ENCODE peak calls at places on chromosomes 1 and 21, in six cellular contexts. One of them, this sample, is unnamed.

GRCh38 chr1:148372731-148373130 is 110.4 kb downstream of the PPIAL4G start:
- DNase-seq in neural progenitor cell: no peak
- DNase-seq in transverse colon: peak; percentile 34
- DNase-seq in D341Med: no peak
- DNase-seq in foreskin keratinocyte: no peak
- DNase-seq in stimulated activated naive CD4-positive, alpha-beta T cell treated with Interleukin-2 at 50 U/mL for 16 hours: peak; percentile 12
- DNase-seq in this sample: no peak

GRCh38 chr21:33069994-33070811 is at the start of gene OLIG1:
- DNase-seq in neural progenitor cell: peak; percentile 83
- DNase-seq in D341Med: peak; percentile 92
- DNase-seq in transverse colon: no peak
- DNase-seq in stimulated activated naive CD4-positive, alpha-beta T cell treated with Interleukin-2 at 50 U/mL for 16 hours: no peak
- DNase-seq in foreskin keratinocyte: peak; percentile 7
- DNase-seq in this sample: peak; percentile 35

GRCh38 chr1:46401964-46402626 is 8.0 kb downstream of the FAAH start:
- DNase-seq in transverse colon: peak; percentile 87
- DNase-seq in neural progenitor cell: peak; percentile 20
- DNase-seq in foreskin keratinocyte: peak; percentile 83
- DNase-seq in stimulated activated naive CD4-positive, alpha-beta T cell treated with Interleukin-2 at 50 U/mL for 16 hours: no peak
- DNase-seq in D341Med: no peak
- DNase-seq in this sample: peak; percentile 92

GRCh38 chr1:18290740-18291412 is 183.3 kb downstream of the IGSF21 start:
- DNase-seq in foreskin keratinocyte: no peak
- DNase-seq in neural progenitor cell: peak; percentile 64
- DNase-seq in D341Med: no peak
- DNase-seq in stimulated activated naive CD4-positive, alpha-beta T cell treated with Interleukin-2 at 50 U/mL for 16 hours: no peak
- DNase-seq in transverse colon: no peak
- DNase-seq in this sample: no peak

GRCh38 chr1:162641128-162641527 is 8.9 kb downstream of the DDR2 start:
- DNase-seq in transverse colon: no peak
- DNase-seq in stimulated activated naive CD4-positive, alpha-beta T cell treated with Interleukin-2 at 50 U/mL for 16 hours: no peak
- DNase-seq in D341Med: no peak
- DNase-seq in neural progenitor cell: no peak
- DNase-seq in foreskin keratinocyte: no peak
- DNase-seq in this sample: no peak

GRCh38 chr1:185376840-185377635 is 60.0 kb upstream of the IVNS1ABP start:
- DNase-seq in neural progenitor cell: no peak
- DNase-seq in transverse colon: no peak
- DNase-seq in foreskin keratinocyte: no peak
- DNase-seq in D341Med: no peak
- DNase-seq in stimulated activated naive CD4-positive, alpha-beta T cell treated with Interleukin-2 at 50 U/mL for 16 hours: no peak
- DNase-seq in this sample: no peak

GRCh38 chr1:66309006-66309741 is 224.8 kb upstream of the SGIP1 start:
- DNase-seq in stimulated activated naive CD4-positive, alpha-beta T cell treated with Interleukin-2 at 50 U/mL for 16 hours: no peak
- DNase-seq in neural progenitor cell: no peak
- DNase-seq in D341Med: no peak
- DNase-seq in foreskin keratinocyte: no peak
- DNase-seq in transverse colon: no peak
- DNase-seq in this sample: no peak

GRCh38 chr1:91697322-91698260 is 188.4 kb downstream of the TGFBR3 start:
- DNase-seq in stimulated activated naive CD4-positive, alpha-beta T cell treated with Interleukin-2 at 50 U/mL for 16 hours: peak; percentile 40
- DNase-seq in transverse colon: no peak
- DNase-seq in foreskin keratinocyte: no peak
- DNase-seq in D341Med: no peak
- DNase-seq in neural progenitor cell: no peak
- DNase-seq in this sample: no peak

GRCh38 chr1:75550559-75550958 is 60.4 kb downstream of the SLC44A5 start:
- DNase-seq in D341Med: no peak
- DNase-seq in stimulated activated naive CD4-positive, alpha-beta T cell treated with Interleukin-2 at 50 U/mL for 16 hours: no peak
- DNase-seq in foreskin keratinocyte: no peak
- DNase-seq in neural progenitor cell: no peak
- DNase-seq in transverse colon: no peak
- DNase-seq in this sample: no peak

GRCh38 chr21:34888569-34889286 is 160.4 kb downstream of the RUNX1 start:
- DNase-seq in transverse colon: peak; percentile 96
- DNase-seq in neural progenitor cell: peak; percentile 96
- DNase-seq in stimulated activated naive CD4-positive, alpha-beta T cell treated with Interleukin-2 at 50 U/mL for 16 hours: peak; percentile 80
- DNase-seq in D341Med: peak; percentile 92
- DNase-seq in foreskin keratinocyte: peak; percentile 78
- DNase-seq in this sample: peak; percentile 97

GRCh38 chr1:245332085-245332484 is 177.3 kb downstream of the KIF26B start:
- DNase-seq in foreskin keratinocyte: no peak
- DNase-seq in D341Med: no peak
- DNase-seq in transverse colon: no peak
- DNase-seq in neural progenitor cell: no peak
- DNase-seq in stimulated activated naive CD4-positive, alpha-beta T cell treated with Interleukin-2 at 50 U/mL for 16 hours: no peak
- DNase-seq in this sample: no peak

GRCh38 chr1:168085401-168085872 is 51.3 kb downstream of the GPR161 start:
- DNase-seq in D341Med: no peak
- DNase-seq in neural progenitor cell: no peak
- DNase-seq in stimulated activated naive CD4-positive, alpha-beta T cell treated with Interleukin-2 at 50 U/mL for 16 hours: no peak
- DNase-seq in transverse colon: no peak
- DNase-seq in foreskin keratinocyte: no peak
- DNase-seq in this sample: no peak

GRCh38 chr1:8858112-8858668 is 20.3 kb downstream of the ENO1 start:
- DNase-seq in transverse colon: no peak
- DNase-seq in neural progenitor cell: no peak
- DNase-seq in foreskin keratinocyte: no peak
- DNase-seq in D341Med: no peak
- DNase-seq in stimulated activated naive CD4-positive, alpha-beta T cell treated with Interleukin-2 at 50 U/mL for 16 hours: no peak
- DNase-seq in this sample: peak; percentile 41

GRCh38 chr1:6329392-6329791 is 64.2 kb downstream of the ACOT7 start:
- DNase-seq in transverse colon: peak; percentile 31
- DNase-seq in D341Med: no peak
- DNase-seq in neural progenitor cell: no peak
- DNase-seq in foreskin keratinocyte: no peak
- DNase-seq in stimulated activated naive CD4-positive, alpha-beta T cell treated with Interleukin-2 at 50 U/mL for 16 hours: no peak
- DNase-seq in this sample: no peak